ENCODE peak calls at places on chromosomes 12 and 14, in five cellular contexts. Z is A549, P is ovary, K is astrocyte, I is fibroblast of pulmonary artery. S is an unnamed sample.

GRCh38 chr12:8648598-8649205 is 13.9 kb downstream of the MFAP5 start:
- DNase-seq in Z (no peak), P (no peak), K (no peak), I (no peak), S (no peak)

GRCh38 chr14:21071225-21072041 is 1.3 kb downstream of the ARHGEF40 start:
- DNase-seq in Z (peak), P (peak), K (peak), I (peak), S (peak)

GRCh38 chr12:39272934-39273770 is 169.8 kb downstream of the KIF21A start:
- DNase-seq in Z (peak), P (no peak), K (peak), I (peak), S (peak)

GRCh38 chr12:124694250-124694649 is 126.8 kb upstream of the NCOR2 start:
- DNase-seq in Z (no peak), P (no peak), K (no peak), I (no peak), S (no peak)

GRCh38 chr12:43029971-43030370 is 440.4 kb upstream of the PRICKLE1 start:
- DNase-seq in Z (no peak), P (no peak), K (peak), I (no peak), S (peak)

GRCh38 chr14:76773956-76774355 is 12.7 kb downstream of the VASH1 start:
- DNase-seq in Z (no peak), P (no peak), K (no peak), I (no peak), S (no peak)

GRCh38 chr12:124388679-124389536 is 94.0 kb downstream of the RFLNA start:
- DNase-seq in Z (peak), P (peak), K (peak), I (peak), S (peak)

GRCh38 chr12:106854723-106855122 is 80.2 kb downstream of the RIC8B start:
- DNase-seq in Z (no peak), P (no peak), K (no peak), I (no peak), S (no peak)

GRCh38 chr12:59484575-59484974 is 111.3 kb upstream of the SLC16A7 start:
- DNase-seq in Z (no peak), P (no peak), K (no peak), I (no peak), S (no peak)

GRCh38 chr12:50505386-50505827 is 622 bp downstream of the DIP2B start:
- DNase-seq in Z (no peak), P (peak), K (no peak), I (no peak), S (peak)
- TF ChIP-seq CTCF in Z (no peak), P (no peak), K (no peak), I (no peak), S (no peak)

DNA sequence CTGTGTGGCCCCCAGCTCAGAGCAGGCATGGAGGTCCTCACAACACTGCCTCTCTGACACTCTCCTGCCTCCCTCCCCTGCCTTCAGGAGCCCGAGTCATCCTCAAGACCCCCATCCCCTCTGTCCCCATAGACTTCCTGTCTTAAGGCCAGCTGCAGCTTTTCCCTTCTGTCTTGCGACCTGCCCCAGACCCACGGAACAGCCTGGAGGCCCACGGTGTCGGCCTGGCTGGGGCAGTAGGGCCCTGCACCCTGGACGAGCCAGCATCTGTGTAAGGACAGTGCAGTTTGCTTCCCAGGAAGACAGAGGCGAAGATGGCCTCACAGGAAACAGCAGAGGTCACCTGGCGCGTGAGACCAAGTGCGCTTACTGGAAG is 9.7 kb downstream of the TEDC1 start:
- DNase-seq in Z (no peak), P (no peak), K (no peak), I (no peak), S (no peak)
- TF ChIP-seq CTCF in Z (no peak), P (no peak), K (no peak), I (no peak), S (no peak)

GRCh38 chr14:34043627-34044372 is 92.9 kb upstream of the EGLN3 start:
- DNase-seq in Z (peak), P (no peak), K (no peak), I (no peak), S (no peak)
- TF ChIP-seq CTCF in Z (no peak), P (no peak), K (no peak), I (no peak), S (no peak)

DNA sequence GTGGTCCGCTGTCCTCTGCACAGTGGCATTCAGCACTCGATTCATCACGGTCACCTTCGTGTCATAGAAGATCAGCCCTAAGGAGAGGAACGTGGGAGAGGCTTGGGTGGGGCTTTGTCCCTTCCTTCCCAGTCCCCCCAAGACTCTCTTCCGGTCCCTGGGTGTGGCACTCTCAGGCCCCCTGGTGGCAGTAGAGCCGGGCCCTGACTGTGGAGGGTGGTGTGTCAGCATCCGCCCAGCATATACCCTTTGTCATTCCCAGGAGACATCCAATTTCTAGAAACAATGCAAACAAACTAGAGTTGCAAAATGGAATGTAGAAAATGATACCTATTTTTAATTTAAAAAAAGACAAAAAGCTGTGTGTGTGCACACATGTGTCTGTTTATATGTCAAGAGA is 45.0 kb downstream of the TRAFD1 start:
- DNase-seq in Z (peak), P (no peak), K (no peak), I (peak), S (peak)
- TF ChIP-seq CTCF in Z (peak), P (no peak), K (peak), I (peak), S (peak)

DNA sequence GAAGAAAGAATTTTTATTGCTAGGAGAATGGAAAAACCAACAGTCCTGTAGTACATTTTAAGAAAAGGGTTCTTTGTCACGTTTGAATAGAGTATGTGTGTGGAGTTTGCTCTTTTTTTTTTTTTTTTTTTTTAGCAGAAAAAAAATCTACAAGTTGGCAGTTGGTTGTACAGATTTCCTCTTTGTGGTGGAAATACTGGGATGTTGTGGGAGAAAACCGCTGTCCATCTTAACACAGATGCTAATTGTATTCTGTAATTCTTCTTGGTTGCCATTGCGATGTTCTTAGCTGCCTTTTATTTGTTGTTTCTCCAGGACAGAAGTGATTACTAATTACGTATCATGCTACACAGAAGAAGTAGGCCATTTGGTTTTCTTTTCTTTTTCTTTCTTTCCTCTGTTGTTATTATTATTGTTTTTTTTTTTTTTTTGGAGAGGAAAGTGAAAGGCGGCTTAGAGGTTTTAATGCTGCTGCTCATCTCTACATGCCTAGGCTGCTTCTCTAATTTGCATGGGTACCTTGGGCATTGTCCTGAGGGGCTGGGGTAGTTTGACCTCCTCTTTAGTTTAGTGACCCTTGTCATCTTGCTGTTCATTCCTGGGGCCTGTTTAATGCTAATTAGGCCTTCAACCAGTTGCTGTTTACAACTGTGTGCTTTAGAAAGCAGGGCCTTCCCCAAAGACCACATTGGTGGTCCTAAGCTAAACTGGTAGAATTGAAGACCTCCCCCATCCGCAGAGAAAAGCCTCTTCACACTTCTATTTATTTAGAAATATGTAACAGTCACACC is 94.8 kb downstream of the TMTC2 start:
- DNase-seq in Z (no peak), P (no peak), K (peak), I (no peak), S (no peak)
- TF ChIP-seq CTCF in Z (no peak), P (no peak), K (no peak), I (no peak), S (no peak)

GRCh38 chr12:3045494-3045893 is 31.7 kb upstream of the TSPAN9 start:
- DNase-seq in Z (no peak), P (no peak), K (no peak), I (no peak), S (no peak)
- TF ChIP-seq CTCF in Z (no peak), P (no peak), K (no peak), I (no peak), S (no peak)

GRCh38 chr12:54689984-54690383 is 41.8 kb upstream of the DCD start:
- DNase-seq in Z (no peak), P (no peak), K (no peak), I (peak), S (no peak)
- TF ChIP-seq CTCF in Z (no peak), P (no peak), K (no peak), I (no peak), S (no peak)

GRCh38 chr14:83594874-83595273 is 1935.1 kb upstream of the FLRT2 start:
- DNase-seq in Z (no peak), P (no peak), K (no peak), I (no peak), S (no peak)
- TF ChIP-seq CTCF in Z (no peak), P (no peak), K (no peak), I (no peak), S (no peak)

GRCh38 chr12:21989819-21990412 is 48.7 kb upstream of the ABCC9 start:
- DNase-seq in Z (no peak), P (no peak), K (peak), I (peak), S (peak)
- TF ChIP-seq CTCF in Z (peak), P (no peak), K (peak), I (peak), S (peak)

S was measured in fibroblast of the aortic adventitia.